ENCODE peak calls at places on chromosomes 12 and 14, in ten cellular contexts. V is tibial nerve; W is endothelial cell of umbilical vein; S is activated CD4-positive, CD25-positive, alpha-beta regulatory T cell; G is stimulated activated CD4-positive, alpha-beta T cell treated with anti-CD3 and anti-CD28 coated beads, Interleukin-1b, Interleukin-23, amount 100 ng/mL, for 1 hour; Q is activated T-helper 1 cell treated with Interleukin-2 at 50 U/mL for 16 hours; C is activated naive CD4-positive, alpha-beta T cell treated with anti-CD3 and anti-CD28 coated beads for 36 hours; R is AG09319; M is left colon; F is epithelial cell of esophagus. L is an unnamed sample.

GRCh38 chr12:6330192-6330591 is 11.7 kb downstream of the TNFRSF1A start:
- DNase-seq in Q (no peak), S (no peak), G (no peak), W (no peak), C (no peak), F (no peak), R (no peak), M (no peak), V (no peak), L (peak)

GRCh38 chr14:75301666-75302325 is 23.2 kb downstream of the FOS start:
- DNase-seq in S (no peak), M (peak), R (no peak), G (no peak), V (no peak), C (peak), Q (no peak), F (no peak), W (peak), L (no peak)

GRCh38 chr14:39451811-39452210 is 19.6 kb upstream of the FBXO33 start:
- DNase-seq in M (no peak), V (no peak), C (no peak), S (no peak), W (no peak), Q (no peak), F (no peak), G (no peak), R (no peak), L (no peak)

GRCh38 chr14:99576304-99576703 is 27.7 kb downstream of the CCDC85C start:
- DNase-seq in C (no peak), V (no peak), G (no peak), S (no peak), M (peak), R (no peak), W (no peak), Q (no peak), F (peak), L (no peak)

GRCh38 chr12:26921886-26922285 is 15.9 kb downstream of the INTS13 start:
- DNase-seq in Q (no peak), S (no peak), M (no peak), V (no peak), R (no peak), F (no peak), C (no peak), G (no peak), W (no peak), L (no peak)

GRCh38 chr12:108980831-108981618 is 39.8 kb downstream of the SVOP start:
- DNase-seq in Q (no peak), G (no peak), S (no peak), M (no peak), V (no peak), R (no peak), F (no peak), W (no peak), C (no peak), L (no peak)

GRCh38 chr14:69985456-69985855 is 106.2 kb downstream of the SMOC1 start:
- DNase-seq in G (no peak), M (no peak), F (peak), C (no peak), V (no peak), Q (no peak), R (no peak), W (no peak), S (no peak), L (no peak)

GRCh38 chr14:98008381-98009113 is 1211.4 kb downstream of the VRK1 start:
- DNase-seq in V (no peak), Q (no peak), W (no peak), S (no peak), R (no peak), G (no peak), M (no peak), F (peak), C (peak), L (no peak)

GRCh38 chr12:24770334-24770733 is 178.6 kb downstream of the BCAT1 start:
- DNase-seq in V (no peak), W (no peak), R (no peak), S (no peak), Q (no peak), C (no peak), G (no peak), M (no peak), F (no peak), L (no peak)

GRCh38 chr12:68853396-68854077 is 45.6 kb downstream of the MDM2 start:
- DNase-seq in W (no peak), Q (no peak), V (no peak), M (no peak), C (no peak), R (no peak), F (no peak), G (no peak), S (no peak), L (no peak)

GRCh38 chr12:130495156-130495555 is 157.5 kb downstream of the PIWIL1 start:
- DNase-seq in G (no peak), W (no peak), V (no peak), Q (no peak), F (no peak), M (no peak), S (no peak), C (no peak), R (no peak), L (no peak)

GRCh38 chr14:32397871-32398640 is 69.0 kb downstream of the AKAP6 start:
- DNase-seq in M (no peak), V (no peak), R (peak), S (no peak), G (no peak), C (no peak), F (peak), Q (no peak), W (peak), L (no peak)

GRCh38 chr12:70251226-70251625 is 8.0 kb downstream of the CNOT2 start:
- DNase-seq in W (no peak), Q (no peak), S (no peak), G (no peak), M (no peak), F (no peak), V (no peak), C (no peak), R (no peak), L (no peak)

GRCh38 chr12:103279444-103279843 is 216.3 kb downstream of the C12orf42 start:
- DNase-seq in M (no peak), V (no peak), C (no peak), F (peak), Q (no peak), G (no peak), R (no peak), S (no peak), W (no peak), L (no peak)

GRCh38 chr14:20760950-20761349 is 7.3 kb upstream of the EDDM3B start:
- DNase-seq in R (no peak), M (no peak), F (peak), C (peak), G (no peak), Q (no peak), W (no peak), V (no peak), S (no peak), L (no peak)

GRCh38 chr14:94853920-94854319 is 84.0 kb upstream of the GSC start:
- DNase-seq in F (no peak), Q (no peak), C (no peak), M (no peak), R (no peak), V (no peak), G (no peak), W (no peak), S (no peak), L (no peak)

GRCh38 chr12:47205532-47206449 is 126.0 kb upstream of the AMIGO2 start:
- DNase-seq in V (no peak), G (no peak), C (peak), R (no peak), M (no peak), Q (no peak), S (no peak), W (no peak), F (no peak), L (no peak)

GRCh38 chr12:4829161-4829792 is 80.4 kb upstream of the KCNA1 start:
- DNase-seq in C (peak), S (no peak), V (no peak), M (no peak), F (no peak), Q (no peak), G (no peak), W (no peak), R (no peak), L (no peak)

GRCh38 chr14:73426877-73427276 is 31.5 kb downstream of the NUMB start:
- DNase-seq in F (no peak), G (no peak), W (peak), Q (no peak), R (peak), V (no peak), S (no peak), C (no peak), M (no peak), L (no peak)

GRCh38 chr14:96889091-96889490 is 91.9 kb downstream of the VRK1 start:
- DNase-seq in R (no peak), Q (no peak), W (no peak), C (no peak), G (no peak), V (no peak), M (no peak), F (no peak), S (no peak), L (no peak)

GRCh38 chr12:117968826-117969659 is at the start of gene KSR2:
- DNase-seq in S (peak), V (no peak), G (peak), C (peak), M (peak), R (no peak), Q (peak), W (peak), F (peak), L (peak)

GRCh38 chr14:95467657-95468056 is 48.8 kb downstream of the SYNE3 start:
- DNase-seq in G (no peak), Q (no peak), S (no peak), W (no peak), F (no peak), C (no peak), M (no peak), R (no peak), V (no peak), L (no peak)

GRCh38 chr12:120229071-120229582 is 28.2 kb upstream of the RPLP0 start:
- DNase-seq in Q (no peak), V (no peak), R (no peak), G (no peak), W (no peak), M (peak), C (no peak), F (no peak), S (no peak), L (no peak)

GRCh38 chr12:109714141-109714912 is 702 bp downstream of the FAM222A start:
- DNase-seq in G (peak), R (no peak), M (peak), W (peak), V (no peak), Q (peak), F (peak), C (peak), S (peak), L (peak)

GRCh38 chr12:991350-992278 is 591 bp downstream of the ERC1 start:
- DNase-seq in Q (no peak), R (no peak), G (no peak), S (no peak), V (no peak), F (no peak), M (peak), C (peak), W (peak), L (no peak)

GRCh38 chr12:74076918-74077317 is 460.7 kb upstream of the ATXN7L3B start:
- DNase-seq in F (no peak), V (no peak), Q (no peak), C (no peak), W (no peak), G (no peak), R (no peak), M (no peak), S (no peak), L (no peak)

GRCh38 chr12:70756118-70756517 is 118.9 kb upstream of the PTPRB start:
- DNase-seq in G (no peak), Q (no peak), F (peak), S (no peak), C (no peak), W (peak), M (no peak), V (no peak), R (no peak), L (no peak)

GRCh38 chr14:24240110-24240918 is 2.1 kb downstream of the TINF2 start:
- DNase-seq in R (no peak), C (no peak), F (no peak), Q (no peak), W (no peak), M (no peak), S (no peak), V (no peak), G (no peak), L (no peak)

GRCh38 chr12:80216890-80217559 is 117.7 kb downstream of the OTOGL start:
- DNase-seq in V (no peak), R (no peak), C (no peak), G (no peak), F (no peak), Q (no peak), W (no peak), M (no peak), S (no peak), L (no peak)

GRCh38 chr14:61963926-61964325 is 201.7 kb downstream of the SNAPC1 start:
- DNase-seq in R (no peak), C (no peak), W (no peak), F (peak), S (no peak), Q (no peak), G (no peak), V (no peak), M (no peak), L (no peak)